ENCODE peak calls at places on chromosome 2, in five cellular contexts. H, K, Z, D and E are unnamed samples.

GRCh38 chr2:58918138-58918537 is 677.0 kb upstream of the FANCL start:
- DNase-seq in D (no peak), K (no peak), H (peak), Z (no peak), E (no peak)

GRCh38 chr2:126212735-126213134 is 443.2 kb upstream of the GYPC start:
- DNase-seq in K (no peak), D (no peak), H (no peak), Z (no peak), E (no peak)

GRCh38 chr2:209307161-209308001 is 116.5 kb upstream of the MAP2 start:
- DNase-seq in H (no peak), K (no peak), Z (no peak), D (no peak), E (no peak)

GRCh38 chr2:44358498-44358897 is 2.8 kb downstream of the PREPL start:
- DNase-seq in D (peak), H (peak), Z (peak), K (peak), E (no peak)

GRCh38 chr2:219522111-219523030 is 8.1 kb downstream of the ASIC4 start:
- DNase-seq in K (peak), Z (no peak), D (no peak), H (peak), E (peak)

GRCh38 chr2:18848641-18849040 is 259.3 kb upstream of the NT5C1B start:
- DNase-seq in Z (no peak), K (no peak), H (no peak), D (no peak), E (no peak)

GRCh38 chr2:151347294-151347693 is 10.1 kb upstream of the TNFAIP6 start:
- DNase-seq in D (no peak), H (no peak), K (no peak), Z (no peak), E (no peak)

GRCh38 chr2:36707050-36707449 is 10.5 kb downstream of the VIT start:
- DNase-seq in D (no peak), Z (no peak), K (no peak), H (peak), E (peak)

GRCh38 chr2:239392688-239393400 is 8.0 kb downstream of the HDAC4 start:
- DNase-seq in H (no peak), D (no peak), K (no peak), Z (no peak), E (no peak)

GRCh38 chr2:64391459-64391858 is 62.5 kb upstream of the LGALSL start:
- DNase-seq in H (no peak), D (no peak), Z (no peak), K (no peak), E (no peak)

GRCh38 chr2:45551862-45552261 is 59.2 kb downstream of the SRBD1 start:
- DNase-seq in K (no peak), H (no peak), Z (no peak), D (no peak), E (no peak)

GRCh38 chr2:120763931-120764330 is 28.3 kb downstream of the GLI2 start:
- DNase-seq in D (no peak), H (no peak), K (no peak), Z (peak), E (no peak)

GRCh38 chr2:168480356-168480755 is 24.3 kb downstream of the CERS6 start:
- DNase-seq in H (no peak), Z (no peak), D (no peak), K (no peak), E (no peak)

GRCh38 chr2:221708916-221709315 is 136.8 kb upstream of the EPHA4 start:
- DNase-seq in Z (no peak), H (no peak), D (no peak), K (no peak), E (no peak)

GRCh38 chr2:131039908-131040660 is 53.2 kb downstream of the FAM168B start:
- DNase-seq in H (no peak), Z (no peak), K (no peak), D (no peak), E (no peak)

GRCh38 chr2:173706936-173707335 is 258.2 kb downstream of the SP3 start:
- DNase-seq in H (no peak), Z (no peak), D (no peak), K (no peak), E (no peak)

GRCh38 chr2:233433029-233433428 is 78.7 kb downstream of the DGKD start:
- DNase-seq in K (no peak), H (no peak), Z (no peak), D (no peak), E (no peak)

GRCh38 chr2:861655-862355 is 88.8 kb upstream of the SNTG2 start:
- DNase-seq in H (no peak), D (no peak), K (no peak), Z (no peak), E (no peak)

GRCh38 chr2:74708296-74708695 is 54.2 kb downstream of the SEMA4F start:
- DNase-seq in K (no peak), Z (no peak), H (no peak), D (no peak), E (no peak)

GRCh38 chr2:6148887-6149286 is 456.7 kb downstream of the SOX11 start:
- DNase-seq in K (no peak), Z (no peak), D (no peak), H (peak), E (no peak)

GRCh38 chr2:68974946-68975665 is 670 bp downstream of the GKN1 start:
- DNase-seq in D (no peak), K (no peak), Z (no peak), H (peak), E (peak)

GRCh38 chr2:21007129-21008013 is 36.5 kb downstream of the APOB start:
- DNase-seq in D (no peak), K (no peak), Z (no peak), H (no peak), E (no peak)

GRCh38 chr2:106516864-106517263 is 29.7 kb downstream of the CD8B2 start:
- DNase-seq in K (no peak), Z (no peak), D (no peak), H (no peak), E (no peak)

GRCh38 chr2:45690223-45690622 is 38.7 kb downstream of the PRKCE start:
- DNase-seq in K (no peak), H (no peak), Z (no peak), D (no peak), E (no peak)

GRCh38 chr2:96306370-96306769 is 1.0 kb upstream of the SNRNP200 start:
- DNase-seq in D (no peak), K (no peak), Z (no peak), H (no peak), E (no peak)
- H3K4me3 ChIP-seq in D (no peak), K (peak), Z (peak), H (peak), E (peak)

GRCh38 chr2:102168026-102168425 is 18.8 kb upstream of the IL1RL2 start:
- DNase-seq in Z (no peak), D (no peak), K (no peak), H (no peak), E (no peak)

DNA sequence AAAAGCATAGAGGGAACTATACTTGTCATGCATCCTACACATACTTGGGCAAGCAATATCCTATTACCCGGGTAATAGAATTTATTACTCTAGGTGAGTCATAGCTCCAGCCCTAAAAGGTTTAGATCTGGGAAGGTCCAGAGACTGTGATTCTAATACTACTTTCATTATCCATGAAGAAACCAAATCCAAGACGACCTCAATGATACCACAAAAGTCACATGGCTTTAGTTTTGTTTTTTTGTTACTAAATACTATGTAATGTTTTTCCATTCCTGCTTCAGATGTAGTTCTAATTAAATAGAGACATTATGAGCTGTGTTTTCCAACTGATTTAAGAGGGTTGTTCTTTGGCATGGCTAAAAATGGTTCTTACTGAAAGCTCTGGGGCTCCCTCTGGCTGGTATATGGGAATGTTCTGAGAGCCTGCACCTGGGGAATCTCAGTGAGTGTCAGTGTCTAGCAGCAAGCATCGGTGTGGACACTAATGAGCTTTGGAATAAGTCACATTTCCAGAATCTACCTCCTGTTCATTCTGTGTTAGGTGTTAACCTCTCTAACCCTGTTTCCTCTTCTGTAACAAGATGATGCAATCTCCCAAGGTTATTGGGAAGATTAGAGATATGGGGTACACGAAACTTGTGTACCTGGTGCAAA is 20.5 kb upstream of the IL1RL2 start:
- DNase-seq in D (no peak), H (peak), K (no peak), Z (no peak), E (no peak)
- TF ChIP-seq CTCF in D (peak), H (peak), K (peak), Z (peak), E (peak)

GRCh38 chr2:43269074-43269572 is 42.7 kb upstream of the ZFP36L2 start:
- DNase-seq in H (peak), Z (peak), K (peak), D (peak), E (peak)

GRCh38 chr2:43269706-43270105 is 43.3 kb upstream of the ZFP36L2 start:
- DNase-seq in D (no peak), K (no peak), Z (no peak), H (peak), E (no peak)

GRCh38 chr2:43267393-43267792 is 41.0 kb upstream of the ZFP36L2 start:
- DNase-seq in D (peak), H (no peak), K (no peak), Z (no peak), E (no peak)

GRCh38 chr2:43266692-43267091 is 40.3 kb upstream of the ZFP36L2 start:
- DNase-seq in K (no peak), Z (peak), H (no peak), D (peak), E (no peak)

DNA sequence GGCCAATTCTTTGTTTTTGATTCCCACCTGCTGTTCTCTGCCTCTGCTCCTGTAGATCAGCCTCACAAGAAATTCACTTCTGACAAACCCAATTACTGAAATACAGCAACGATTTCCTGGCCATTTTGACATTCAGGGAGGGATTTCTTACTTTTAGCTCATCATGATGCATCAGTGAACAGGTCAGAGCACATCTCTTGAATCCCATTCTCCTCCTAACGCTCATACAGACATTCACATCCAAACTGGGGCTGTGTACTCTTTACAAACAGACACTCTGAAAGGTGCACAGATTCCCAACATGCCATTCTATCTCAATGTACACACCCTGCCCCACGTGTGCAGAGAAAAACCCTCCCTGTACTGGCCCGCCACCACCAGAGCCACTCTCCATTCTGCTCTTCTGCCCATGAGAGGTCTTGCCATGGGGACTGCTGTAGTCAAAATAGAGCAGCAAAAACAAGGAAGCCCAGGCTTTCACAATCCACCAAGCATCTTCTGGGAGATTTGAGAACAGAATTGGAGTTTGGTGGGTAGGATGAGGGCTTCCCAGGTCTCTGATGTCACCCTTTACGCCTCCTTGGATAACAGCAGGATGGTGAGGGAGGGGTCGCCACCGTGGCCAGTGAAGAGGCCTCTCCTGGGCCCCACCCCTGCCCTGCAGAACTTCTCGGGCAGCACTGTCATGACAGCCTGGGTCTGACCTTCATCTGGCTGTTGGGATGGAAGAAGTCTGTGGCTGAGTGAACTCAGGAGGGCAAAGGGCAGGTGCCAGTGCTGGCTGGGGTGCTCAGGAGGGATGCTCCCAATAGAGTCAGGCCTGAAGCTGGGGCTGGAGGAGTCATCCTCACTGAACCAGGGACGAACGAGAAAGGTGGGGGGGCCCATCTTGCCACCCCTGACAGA is 41.9 kb upstream of the ZFP36L2 start:
- DNase-seq in Z (no peak), H (no peak), D (no peak), K (no peak), E (no peak)
- H3K4me3 ChIP-seq in Z (no peak), H (no peak), D (no peak), K (no peak), E (no peak)

DNA sequence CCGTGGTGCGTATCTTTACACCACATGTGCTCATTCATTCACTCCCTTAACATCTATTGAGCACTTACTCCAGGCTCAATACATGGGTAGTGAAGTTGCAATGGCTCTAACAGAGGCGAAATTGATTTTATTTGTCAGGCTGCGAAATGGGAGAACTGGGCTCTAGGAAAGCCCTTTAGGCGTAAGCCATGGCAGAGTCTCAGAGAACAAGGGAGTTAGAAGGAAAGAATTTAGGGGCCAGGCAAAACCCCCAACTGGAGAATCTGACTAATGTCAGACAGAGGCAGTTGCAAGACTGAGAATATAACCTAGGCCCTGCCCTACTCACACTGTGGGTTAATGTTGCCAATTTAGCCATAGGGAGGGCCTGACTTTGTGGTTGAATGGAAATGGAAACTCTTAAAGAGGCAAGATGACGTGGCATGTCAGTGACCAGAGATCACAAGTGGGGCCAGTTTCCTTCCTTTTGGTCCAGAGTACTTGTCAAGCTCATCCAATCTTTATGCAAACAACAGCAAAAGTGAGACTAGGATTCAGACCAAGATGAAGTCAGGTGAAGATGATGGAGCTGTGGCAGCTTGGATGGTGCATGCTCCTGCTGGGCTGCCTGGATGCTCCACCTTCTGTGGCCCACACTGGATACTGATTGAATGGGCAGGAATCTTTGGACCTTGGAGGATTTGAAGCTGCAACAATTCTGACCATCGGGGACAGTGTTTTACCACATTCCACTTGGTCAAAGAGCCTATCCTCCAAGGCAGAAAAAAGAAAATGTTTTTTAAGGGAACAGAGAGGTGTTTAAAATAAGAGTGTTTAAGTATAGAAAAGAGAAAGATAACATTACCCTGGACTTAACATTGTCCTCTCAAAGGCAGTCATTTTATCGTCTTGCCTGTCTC is 92.2 kb downstream of the CAPN13 start:
- DNase-seq in Z (no peak), K (no peak), D (no peak), H (no peak), E (no peak)
- TF ChIP-seq CTCF in Z (no peak), K (no peak), D (no peak), H (no peak), E (no peak)

GRCh38 chr2:27205206-27205605 is 6.6 kb upstream of the ATRAID start:
- DNase-seq in Z (no peak), K (no peak), H (no peak), D (no peak), E (no peak)

GRCh38 chr2:27204566-27204965 is 7.3 kb upstream of the ATRAID start:
- DNase-seq in H (no peak), Z (no peak), K (no peak), D (no peak), E (no peak)

GRCh38 chr2:27203741-27204140 is 8.1 kb upstream of the ATRAID start:
- DNase-seq in K (no peak), Z (no peak), D (no peak), H (no peak), E (no peak)

GRCh38 chr2:27208486-27209050 is 3.3 kb upstream of the ATRAID start:
- DNase-seq in H (no peak), Z (no peak), K (no peak), D (no peak), E (peak)

GRCh38 chr2:27206346-27206745 is 5.5 kb upstream of the ATRAID start:
- DNase-seq in H (no peak), D (no peak), K (no peak), Z (no peak), E (no peak)
- H3K4me3 ChIP-seq in H (no peak), D (no peak), K (no peak), Z (no peak), E (no peak)

GRCh38 chr2:55311444-55311870 is 42.4 kb upstream of the MTIF2 start:
- DNase-seq in Z (no peak), D (no peak), K (peak), H (peak), E (no peak)
- TF ChIP-seq CTCF in Z (no peak), D (no peak), K (peak), H (peak), E (peak)